ENCODE peak calls at places on chromosomes 5 and 9, in five cellular contexts. One of them, this sample, is unnamed.

GRCh38 chr5:39019231-39019630 is 55.0 kb downstream of the RICTOR start:
- DNase-seq in IMR-90: peak; percentile 61
- DNase-seq in spleen: no peak
- DNase-seq in HFFc6: no peak
- DNase-seq in body of pancreas: no peak
- DNase-seq in this sample: no peak

GRCh38 chr5:6188976-6189375 is 189.4 kb downstream of the MED10 start:
- DNase-seq in IMR-90: no peak
- DNase-seq in HFFc6: no peak
- DNase-seq in spleen: no peak
- DNase-seq in body of pancreas: no peak
- DNase-seq in this sample: no peak

GRCh38 chr5:150065346-150065745 is 21.0 kb downstream of the CSF1R start:
- DNase-seq in IMR-90: peak; percentile 76
- DNase-seq in HFFc6: peak; percentile 74
- DNase-seq in body of pancreas: no peak
- DNase-seq in spleen: peak; percentile 78
- DNase-seq in this sample: no peak

GRCh38 chr5:73960426-73960825 is 334.4 kb downstream of the ARHGEF28 start:
- DNase-seq in body of pancreas: no peak
- DNase-seq in HFFc6: no peak
- DNase-seq in spleen: no peak
- DNase-seq in IMR-90: no peak
- DNase-seq in this sample: no peak

GRCh38 chr9:97755618-97756267 is 58.6 kb upstream of the XPA start:
- DNase-seq in body of pancreas: no peak
- DNase-seq in HFFc6: no peak
- DNase-seq in spleen: no peak
- DNase-seq in IMR-90: no peak
- DNase-seq in this sample: no peak

GRCh38 chr5:38835887-38836286 is 9.9 kb upstream of the OSMR start:
- DNase-seq in spleen: no peak
- DNase-seq in IMR-90: peak; percentile 33
- DNase-seq in body of pancreas: no peak
- DNase-seq in HFFc6: no peak
- DNase-seq in this sample: no peak

GRCh38 chr5:67248703-67249589 is 52.3 kb upstream of the CD180 start:
- DNase-seq in HFFc6: peak; percentile 45
- DNase-seq in IMR-90: no peak
- DNase-seq in body of pancreas: no peak
- DNase-seq in spleen: no peak
- DNase-seq in this sample: no peak

GRCh38 chr5:137114529-137114928 is 384.6 kb downstream of the SPOCK1 start:
- DNase-seq in IMR-90: peak; percentile 25
- DNase-seq in body of pancreas: no peak
- DNase-seq in spleen: no peak
- DNase-seq in HFFc6: peak; percentile 55
- DNase-seq in this sample: no peak

GRCh38 chr9:5976668-5977397 is 38.6 kb downstream of the RANBP6 start:
- DNase-seq in body of pancreas: no peak
- DNase-seq in spleen: no peak
- DNase-seq in IMR-90: peak; percentile 4
- DNase-seq in HFFc6: no peak
- DNase-seq in this sample: no peak

GRCh38 chr5:65854931-65855330 is 71.4 kb upstream of the ERBIN start:
- DNase-seq in HFFc6: peak; percentile 20
- DNase-seq in spleen: no peak
- DNase-seq in IMR-90: peak; percentile 84
- DNase-seq in body of pancreas: no peak
- DNase-seq in this sample: no peak

GRCh38 chr5:154110781-154111180 is 72.0 kb downstream of the MFAP3 start:
- DNase-seq in IMR-90: peak; percentile 33
- DNase-seq in spleen: no peak
- DNase-seq in body of pancreas: no peak
- DNase-seq in HFFc6: peak; percentile 47
- DNase-seq in this sample: no peak

GRCh38 chr5:84191296-84191695 is 193.4 kb downstream of the EDIL3 start:
- DNase-seq in spleen: no peak
- DNase-seq in HFFc6: no peak
- DNase-seq in IMR-90: peak; percentile 18
- DNase-seq in body of pancreas: no peak
- DNase-seq in this sample: no peak

GRCh38 chr9:95082401-95083084 is 235.0 kb downstream of the FANCC start:
- DNase-seq in IMR-90: no peak
- DNase-seq in HFFc6: no peak
- DNase-seq in body of pancreas: peak; percentile 12
- DNase-seq in spleen: peak; percentile 50
- DNase-seq in this sample: no peak

GRCh38 chr5:175254155-175254554 is 189.8 kb downstream of the DRD1 start:
- DNase-seq in body of pancreas: no peak
- DNase-seq in HFFc6: peak; percentile 48
- DNase-seq in spleen: no peak
- DNase-seq in IMR-90: peak; percentile 42
- DNase-seq in this sample: no peak

GRCh38 chr5:43363445-43364152 is 48.6 kb downstream of the CCL28 start:
- DNase-seq in body of pancreas: no peak
- DNase-seq in IMR-90: no peak
- DNase-seq in spleen: no peak
- DNase-seq in HFFc6: no peak
- DNase-seq in this sample: no peak

GRCh38 chr5:5290674-5291334 is 131.7 kb upstream of the ICE1 start:
- DNase-seq in HFFc6: no peak
- DNase-seq in spleen: no peak
- DNase-seq in body of pancreas: no peak
- DNase-seq in IMR-90: no peak
- DNase-seq in this sample: no peak

GRCh38 chr9:34211395-34211794 is 32.6 kb downstream of the UBAP1 start:
- DNase-seq in IMR-90: no peak
- DNase-seq in HFFc6: no peak
- DNase-seq in spleen: no peak
- DNase-seq in body of pancreas: no peak
- DNase-seq in this sample: no peak

GRCh38 chr5:52707626-52708025 is 80.1 kb upstream of the ITGA1 start:
- DNase-seq in spleen: no peak
- DNase-seq in body of pancreas: no peak
- DNase-seq in HFFc6: no peak
- DNase-seq in IMR-90: no peak
- DNase-seq in this sample: no peak

GRCh38 chr5:37777472-37778135 is 62.2 kb downstream of the GDNF start:
- DNase-seq in IMR-90: peak; percentile 48
- DNase-seq in spleen: no peak
- DNase-seq in body of pancreas: no peak
- DNase-seq in HFFc6: peak; percentile 16
- DNase-seq in this sample: no peak

GRCh38 chr9:121281614-121282291 is 13.8 kb downstream of the GSN start:
- DNase-seq in body of pancreas: peak; percentile 86
- DNase-seq in HFFc6: peak; percentile 60
- DNase-seq in IMR-90: peak; percentile 65
- DNase-seq in spleen: peak; percentile 86
- DNase-seq in this sample: no peak

GRCh38 chr9:76067693-76068092 is 177.2 kb downstream of the PCSK5 start:
- DNase-seq in IMR-90: peak; percentile 1
- DNase-seq in spleen: no peak
- DNase-seq in body of pancreas: no peak
- DNase-seq in HFFc6: no peak
- DNase-seq in this sample: no peak

GRCh38 chr9:7094052-7094451 is 336.3 kb downstream of the KDM4C start:
- DNase-seq in spleen: no peak
- DNase-seq in IMR-90: peak; percentile 24
- DNase-seq in HFFc6: no peak
- DNase-seq in body of pancreas: no peak
- DNase-seq in this sample: no peak
- TF ChIP-seq CTCF in spleen: no peak
- TF ChIP-seq CTCF in IMR-90: peak; percentile 29
- TF ChIP-seq CTCF in HFFc6: peak; percentile 68
- TF ChIP-seq CTCF in body of pancreas: peak; percentile 24
- TF ChIP-seq CTCF in this sample: peak; percentile 75

DNA sequence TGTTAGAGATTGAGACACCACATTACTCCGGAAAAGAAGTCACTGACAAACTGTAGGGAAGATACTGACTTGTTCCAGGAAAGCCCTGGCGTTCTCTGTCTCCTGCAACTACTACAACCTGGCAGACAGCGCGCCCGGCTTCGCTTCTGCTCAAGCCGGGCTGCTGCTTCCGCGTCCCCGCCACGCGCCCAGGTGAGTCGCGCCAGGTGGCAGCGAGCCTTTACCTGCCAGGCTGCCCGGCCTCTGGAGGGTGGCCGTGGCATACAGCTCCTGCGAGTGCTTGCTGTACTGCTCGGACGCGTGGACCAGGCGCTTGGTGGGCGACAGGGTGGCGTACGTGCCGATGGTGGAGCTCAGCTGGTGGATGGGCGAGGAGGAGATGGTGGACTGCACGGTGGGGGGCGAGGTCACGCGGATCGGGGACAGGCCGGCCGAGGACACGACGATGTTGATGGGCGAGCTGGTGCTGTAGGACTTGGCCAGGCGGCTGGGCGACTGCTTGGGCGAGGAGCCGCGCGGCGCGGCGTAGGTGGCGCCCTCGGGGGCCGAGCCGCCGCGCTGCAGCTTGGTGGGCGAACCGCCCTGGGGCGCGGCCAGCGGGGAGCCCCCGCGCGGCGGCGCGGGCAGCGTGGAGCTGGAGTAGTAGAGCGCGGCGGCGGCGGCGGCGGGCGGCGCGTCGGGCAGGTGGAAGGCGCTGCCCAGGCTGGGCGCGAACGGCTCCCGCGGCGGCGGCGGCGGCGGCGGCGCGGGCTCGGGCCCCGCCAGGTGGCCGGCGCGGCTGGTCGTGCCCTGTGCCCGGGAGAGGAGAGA is 519.6 kb downstream of the CTNND2 start:
- DNase-seq in IMR-90: no peak
- DNase-seq in HFFc6: no peak
- DNase-seq in spleen: no peak
- DNase-seq in body of pancreas: peak; percentile 26
- DNase-seq in this sample: no peak
- TF ChIP-seq CTCF in IMR-90: no peak
- TF ChIP-seq CTCF in HFFc6: no peak
- TF ChIP-seq CTCF in spleen: no peak
- TF ChIP-seq CTCF in body of pancreas: no peak
- TF ChIP-seq CTCF in this sample: no peak

GRCh38 chr5:102532126-102532525 is 33.3 kb upstream of the SLCO6A1 start:
- DNase-seq in IMR-90: no peak
- DNase-seq in spleen: no peak
- DNase-seq in body of pancreas: no peak
- DNase-seq in HFFc6: no peak
- DNase-seq in this sample: no peak

GRCh38 chr5:102539598-102539997 is 40.8 kb upstream of the SLCO6A1 start:
- DNase-seq in spleen: no peak
- DNase-seq in IMR-90: no peak
- DNase-seq in body of pancreas: no peak
- DNase-seq in HFFc6: no peak
- DNase-seq in this sample: no peak

GRCh38 chr5:102540251-102540812 is 41.5 kb upstream of the SLCO6A1 start:
- DNase-seq in HFFc6: no peak
- DNase-seq in body of pancreas: no peak
- DNase-seq in spleen: no peak
- DNase-seq in IMR-90: no peak
- DNase-seq in this sample: no peak

GRCh38 chr5:102537011-102537410 is 38.2 kb upstream of the SLCO6A1 start:
- DNase-seq in body of pancreas: no peak
- DNase-seq in IMR-90: no peak
- DNase-seq in spleen: no peak
- DNase-seq in HFFc6: no peak
- DNase-seq in this sample: no peak

GRCh38 chr5:102536323-102536928 is 37.6 kb upstream of the SLCO6A1 start:
- DNase-seq in spleen: no peak
- DNase-seq in body of pancreas: no peak
- DNase-seq in HFFc6: no peak
- DNase-seq in IMR-90: peak; percentile 22
- DNase-seq in this sample: no peak
- TF ChIP-seq CTCF in spleen: no peak
- TF ChIP-seq CTCF in body of pancreas: no peak
- TF ChIP-seq CTCF in HFFc6: peak; percentile 77
- TF ChIP-seq CTCF in IMR-90: peak; percentile 45
- TF ChIP-seq CTCF in this sample: peak; percentile 90

DNA sequence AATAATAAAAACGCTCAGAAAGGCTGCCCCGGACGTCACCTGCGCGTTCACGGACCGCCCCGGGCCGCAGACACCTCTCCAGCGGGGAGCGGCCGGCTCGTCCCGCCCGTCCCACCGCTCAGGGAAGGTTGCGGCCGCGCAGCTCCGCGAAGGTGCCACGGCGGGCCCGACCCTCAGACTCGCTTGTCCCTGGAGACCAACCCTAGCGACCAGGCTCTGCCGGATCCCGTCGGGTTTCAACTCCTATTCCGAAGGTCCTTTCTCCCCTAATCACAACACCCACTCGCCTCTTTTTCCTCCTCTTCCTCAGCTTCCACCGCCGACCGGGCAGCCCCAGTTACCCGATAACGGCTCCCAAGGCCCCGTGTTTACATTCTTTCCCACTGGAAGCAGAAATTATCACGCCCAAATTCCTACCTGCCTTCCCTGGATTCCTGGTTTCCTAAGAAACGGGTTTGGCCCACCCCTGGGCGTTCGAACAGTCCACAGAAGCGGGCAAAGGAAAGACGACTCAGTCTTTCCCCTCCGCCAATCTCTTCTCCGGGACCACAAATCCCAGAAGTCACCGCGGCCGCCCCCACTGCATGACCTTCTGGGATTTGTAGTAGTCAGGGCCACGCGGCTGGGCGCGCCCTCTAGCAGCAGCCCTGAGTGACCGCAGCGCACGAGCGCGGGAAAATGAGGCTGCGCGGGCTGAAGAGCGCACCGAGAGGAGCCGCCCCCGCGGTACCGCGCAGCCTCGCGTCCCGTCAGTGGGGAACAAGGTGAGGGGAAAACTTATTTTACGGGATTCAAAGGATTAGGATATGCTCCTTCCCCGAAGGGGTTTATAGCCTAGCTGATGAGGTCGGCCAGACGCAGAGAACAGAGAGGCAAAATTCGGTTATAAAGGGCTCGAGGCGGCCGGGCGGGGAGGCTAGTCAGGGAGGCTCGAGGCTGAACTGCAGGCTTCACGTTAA is at the start of gene TTC33:
- DNase-seq in body of pancreas: peak; percentile 94
- DNase-seq in spleen: peak; percentile 99
- DNase-seq in IMR-90: peak; percentile 93
- DNase-seq in HFFc6: peak; percentile 92
- DNase-seq in this sample: peak; percentile 96
- TF ChIP-seq CTCF in body of pancreas: peak; percentile 47
- TF ChIP-seq CTCF in spleen: peak; percentile 58
- TF ChIP-seq CTCF in IMR-90: peak; percentile 80
- TF ChIP-seq CTCF in HFFc6: peak; percentile 77
- TF ChIP-seq CTCF in this sample: peak; percentile 79